ENCODE peak calls at places on chromosome 15, in six cellular contexts. C, K, M, T, Y and H are unnamed samples. For H3K4me1, the result is how much of the 10 kb centered on the place peaks cover.

GRCh38 chr15:38154837-38155236 is 97.8 kb upstream of the SPRED1 start:
- DNase-seq in K (no peak), C (no peak), T (no peak), M (no peak), Y (no peak), H (no peak)

GRCh38 chr15:38698215-38698614 is 133.6 kb upstream of the RASGRP1 start:
- DNase-seq in C (no peak), Y (no peak), K (no peak), T (no peak), M (no peak), H (no peak)

GRCh38 chr15:67149068-67149841 is 83.9 kb downstream of the SMAD3 start:
- DNase-seq in K (no peak), C (no peak), Y (peak), T (no peak), M (no peak), H (no peak)

GRCh38 chr15:28129261-28129848 is 30.2 kb upstream of the OCA2 start:
- DNase-seq in T (no peak), Y (no peak), M (no peak), K (no peak), C (no peak), H (no peak)

GRCh38 chr15:91853501-91853967 is at the start of gene SLCO3A1:
- DNase-seq in C (peak), M (peak), Y (no peak), K (peak), T (peak), H (no peak)

GRCh38 chr15:99564221-99565030 is 1.4 kb upstream of the MEF2A start:
- DNase-seq in T (peak), M (no peak), K (peak), Y (no peak), C (no peak), H (peak)

GRCh38 chr15:43912991-43913927 is 86.5 kb downstream of the WDR76 start:
- DNase-seq in T (peak), C (peak), Y (peak), K (no peak), M (no peak), H (peak)

GRCh38 chr15:29569533-29570092 is 252.7 kb downstream of the TJP1 start:
- DNase-seq in K (no peak), C (no peak), M (peak), T (no peak), Y (no peak), H (no peak)

GRCh38 chr15:41150279-41150678 is 34.2 kb upstream of the INO80 start:
- DNase-seq in Y (no peak), K (no peak), M (no peak), T (no peak), C (no peak), H (no peak)

GRCh38 chr15:29942144-29942543 is 119.9 kb upstream of the TJP1 start:
- DNase-seq in M (no peak), Y (no peak), K (peak), T (no peak), C (no peak), H (no peak)

GRCh38 chr15:41969851-41970431 is 2.4 kb downstream of the EHD4 start:
- DNase-seq in C (peak), Y (no peak), K (peak), M (no peak), T (peak), H (peak)

GRCh38 chr15:39094116-39094515 is 486.8 kb upstream of the THBS1 start:
- DNase-seq in C (no peak), K (no peak), M (no peak), T (no peak), Y (no peak), H (no peak)

GRCh38 chr15:40008061-40008460 is 30.9 kb downstream of the SRP14 start:
- DNase-seq in K (no peak), M (no peak), T (peak), C (no peak), Y (no peak), H (peak)

GRCh38 chr15:45958924-45959323 is 324.1 kb downstream of the SQOR start:
- DNase-seq in T (no peak), K (no peak), M (no peak), C (no peak), Y (no peak), H (no peak)

GRCh38 chr15:45962733-45963132 is 327.9 kb downstream of the SQOR start:
- DNase-seq in T (no peak), K (no peak), M (no peak), Y (no peak), C (no peak), H (no peak)
- H3K9ac ChIP-seq in T (no peak), K (no peak), M (no peak), Y (no peak), C (no peak), H (no peak)

DNA sequence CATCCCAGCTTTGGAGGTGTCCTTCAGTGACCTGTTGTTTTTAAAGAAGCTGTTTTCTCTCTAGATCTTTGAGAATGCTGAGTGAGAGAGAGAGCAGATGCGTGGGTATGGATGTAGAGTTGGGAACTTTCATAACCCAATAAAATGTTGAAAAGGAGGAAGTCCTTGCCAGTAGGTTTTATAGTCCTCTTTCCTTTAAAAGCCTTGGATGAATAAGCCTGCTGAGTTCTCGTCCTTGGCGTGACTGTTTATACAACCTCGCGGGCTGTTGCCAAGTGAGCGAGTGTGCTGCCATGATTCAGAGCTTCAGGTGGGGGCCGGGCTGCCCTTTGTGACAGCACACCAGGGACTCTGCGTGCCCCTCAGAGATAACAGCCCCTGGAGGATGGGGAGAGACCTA is 18.4 kb downstream of the MYZAP start:
- DNase-seq in C (peak), M (no peak), K (no peak), T (peak), Y (no peak), H (peak)
- H3K4me1 ChIP-seq in C (under half), M (under half), K (under half), T (under half), Y (under half), H (under half)

DNA sequence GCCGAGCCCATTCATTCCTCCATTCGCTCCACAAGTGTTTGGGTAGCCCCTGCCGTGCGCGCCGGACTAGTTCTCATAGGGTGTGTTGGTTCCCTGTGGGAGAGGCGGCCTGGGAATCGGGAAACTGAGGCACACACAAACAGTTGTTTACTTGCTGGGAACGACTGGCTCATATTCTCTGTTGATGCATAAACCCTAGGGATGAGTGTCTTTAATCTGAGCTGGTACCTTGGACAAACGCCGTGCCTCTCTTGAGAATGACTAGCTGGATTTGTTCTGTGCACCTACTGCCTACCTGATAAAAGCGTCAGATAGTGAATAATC is 737 bp downstream of the DNAJA4 start:
- DNase-seq in C (no peak), M (no peak), T (no peak), K (no peak), Y (no peak), H (no peak)
- H3K9ac ChIP-seq in C (no peak), M (no peak), T (no peak), K (no peak), Y (no peak), H (peak)

GRCh38 chr15:36688310-36689102 is 109.1 kb downstream of the CDIN1 start:
- DNase-seq in C (peak), K (no peak), M (no peak), T (peak), Y (no peak), H (peak)
- H3K4me1 ChIP-seq in C (under half), K (under half), M (under half), T (under half), Y (under half), H (under half)

GRCh38 chr15:48630245-48630644 is 15.3 kb downstream of the FBN1 start:
- DNase-seq in K (no peak), M (no peak), C (no peak), T (no peak), Y (no peak), H (no peak)
- H3K9ac ChIP-seq in K (no peak), M (no peak), C (no peak), T (no peak), Y (no peak), H (no peak)

GRCh38 chr15:88622605-88622975 is 1.4 kb downstream of the AEN start:
- DNase-seq in T (no peak), C (no peak), K (no peak), M (no peak), Y (no peak), H (no peak)
- H3K4me1 ChIP-seq in T (under half), C (under half), K (under half), M (under half), Y (under half), H (under half)

DNA sequence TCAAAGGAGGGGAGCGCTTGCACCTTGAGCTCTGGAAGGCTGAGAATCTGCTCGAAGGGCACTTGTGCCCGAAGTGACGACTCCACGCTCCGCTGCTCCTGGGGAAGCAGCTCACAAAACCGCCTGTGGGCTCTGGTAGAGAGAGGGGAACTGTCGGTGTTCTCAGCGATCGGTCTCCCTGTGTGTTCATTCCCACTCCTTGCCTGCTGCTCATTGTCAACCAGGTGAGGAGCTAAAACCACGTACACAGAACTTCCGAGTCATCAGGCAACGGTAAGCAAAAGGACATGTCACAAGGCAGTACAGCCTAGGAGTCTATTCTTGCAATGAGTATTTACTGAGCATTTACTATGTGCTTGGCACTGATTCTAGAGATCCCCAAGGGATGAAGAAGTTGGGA is 1.5 kb downstream of the CIB1 start:
- DNase-seq in K (no peak), C (peak), Y (no peak), M (no peak), T (no peak), H (no peak)
- H3K9ac ChIP-seq in K (peak), C (no peak), Y (no peak), M (no peak), T (no peak), H (no peak)

GRCh38 chr15:89128320-89129122 is 40.3 kb downstream of the ABHD2 start:
- DNase-seq in M (no peak), Y (no peak), K (no peak), C (peak), T (no peak), H (peak)

GRCh38 chr15:89129123-89129815 is 41.0 kb downstream of the ABHD2 start:
- DNase-seq in M (no peak), Y (peak), C (peak), K (peak), T (peak), H (no peak)

GRCh38 chr15:89129816-89130134 is 41.5 kb downstream of the ABHD2 start:
- DNase-seq in K (no peak), T (no peak), Y (no peak), M (no peak), C (no peak), H (no peak)

GRCh38 chr15:89132611-89133242 is 44.5 kb downstream of the ABHD2 start:
- DNase-seq in C (no peak), T (no peak), Y (no peak), K (no peak), M (no peak), H (no peak)

GRCh38 chr15:89130194-89130593 is 41.9 kb downstream of the ABHD2 start:
- DNase-seq in T (no peak), C (no peak), M (no peak), Y (no peak), K (no peak), H (no peak)
- H3K4me1 ChIP-seq in T (under half), C (under half), M (under half), Y (under half), K (under half), H (under half)

GRCh38 chr15:57419335-57419734 is 43.0 kb downstream of the CGNL1 start:
- DNase-seq in Y (no peak), K (no peak), T (peak), C (no peak), M (no peak), H (no peak)

GRCh38 chr15:57423599-57424140 is 47.4 kb downstream of the CGNL1 start:
- DNase-seq in K (no peak), Y (no peak), C (no peak), T (no peak), M (no peak), H (no peak)

GRCh38 chr15:57421110-57421509 is 44.8 kb downstream of the CGNL1 start:
- DNase-seq in T (no peak), C (no peak), K (no peak), M (no peak), Y (no peak), H (no peak)

GRCh38 chr15:57422113-57422754 is 45.9 kb downstream of the CGNL1 start:
- DNase-seq in C (no peak), K (no peak), T (no peak), M (no peak), Y (no peak), H (no peak)

DNA sequence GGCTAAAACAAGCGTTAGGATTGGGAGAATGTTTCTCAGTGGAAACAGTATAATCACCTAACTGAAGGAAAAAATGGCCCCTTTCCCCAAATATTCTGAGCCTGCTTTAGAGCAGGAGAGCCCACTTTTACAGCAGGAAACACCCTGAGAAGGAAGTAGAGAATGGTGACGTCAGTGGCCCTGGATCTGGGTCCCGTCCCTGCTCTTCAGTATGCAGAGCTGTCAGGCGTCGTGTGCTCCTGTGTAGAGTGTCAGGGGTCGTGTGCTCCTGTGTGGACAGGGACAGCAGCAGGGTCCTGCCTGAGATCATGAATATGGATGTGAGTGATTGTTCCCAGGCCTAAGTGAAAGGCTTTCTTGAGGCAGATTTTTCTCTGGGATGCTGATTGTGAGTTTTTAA is 45.2 kb downstream of the CGNL1 start:
- DNase-seq in T (no peak), M (no peak), Y (no peak), K (no peak), C (no peak), H (no peak)
- H3K9ac ChIP-seq in T (no peak), M (no peak), Y (no peak), K (no peak), C (no peak), H (no peak)

GRCh38 chr15:33029247-33029646 is 165.3 kb downstream of the FMN1 start:
- DNase-seq in C (no peak), T (no peak), M (no peak), K (no peak), Y (no peak), H (no peak)

GRCh38 chr15:33026614-33027013 is 167.9 kb downstream of the FMN1 start:
- DNase-seq in Y (peak), M (no peak), T (no peak), C (no peak), K (no peak), H (no peak)

GRCh38 chr15:33028495-33028894 is 166.0 kb downstream of the FMN1 start:
- DNase-seq in C (no peak), M (no peak), K (no peak), T (peak), Y (no peak), H (no peak)

GRCh38 chr15:33030315-33030714 is 164.2 kb downstream of the FMN1 start:
- DNase-seq in Y (no peak), M (no peak), T (no peak), K (no peak), C (no peak), H (no peak)

GRCh38 chr15:33027636-33028035 is 166.9 kb downstream of the FMN1 start:
- DNase-seq in M (no peak), Y (no peak), C (no peak), K (no peak), T (no peak), H (no peak)
- H3K4me1 ChIP-seq in M (under half), Y (under half), C (under half), K (under half), T (under half), H (under half)